ENCODE peak calls at places on chromosomes 6 and 20, in five cellular contexts. One of them, this sample, is unnamed.

GRCh38 chr6:40715501-40716403 is 128.6 kb upstream of the LRFN2 start:
- DNase-seq in NCI-H146: peak
- DNase-seq in MM.1S: no peak
- DNase-seq in kidney: no peak
- DNase-seq in amniotic stem cell: no peak
- DNase-seq in this sample: no peak

GRCh38 chr6:44837741-44838140 is 450.2 kb downstream of the CDC5L start:
- DNase-seq in NCI-H146: no peak
- DNase-seq in MM.1S: no peak
- DNase-seq in kidney: no peak
- DNase-seq in amniotic stem cell: no peak
- DNase-seq in this sample: no peak

GRCh38 chr20:805713-806112 is 27.8 kb upstream of the FAM110A start:
- DNase-seq in NCI-H146: no peak
- DNase-seq in MM.1S: no peak
- DNase-seq in kidney: no peak
- DNase-seq in amniotic stem cell: no peak
- DNase-seq in this sample: no peak

GRCh38 chr6:26472549-26473245 is 14.9 kb downstream of the BTN2A1 start:
- DNase-seq in NCI-H146: no peak
- DNase-seq in MM.1S: no peak
- DNase-seq in kidney: no peak
- DNase-seq in amniotic stem cell: no peak
- DNase-seq in this sample: no peak

GRCh38 chr20:51636123-51636522 is 93.6 kb upstream of the NFATC2 start:
- DNase-seq in NCI-H146: no peak
- DNase-seq in MM.1S: no peak
- DNase-seq in kidney: no peak
- DNase-seq in amniotic stem cell: no peak
- DNase-seq in this sample: no peak

GRCh38 chr20:58408603-58409246 is 19.7 kb downstream of the VAPB start:
- DNase-seq in NCI-H146: no peak
- DNase-seq in MM.1S: no peak
- DNase-seq in kidney: no peak
- DNase-seq in amniotic stem cell: no peak
- DNase-seq in this sample: no peak

GRCh38 chr6:101396552-101397173 is 3.2 kb downstream of the GRIK2 start:
- DNase-seq in NCI-H146: no peak
- DNase-seq in MM.1S: peak
- DNase-seq in kidney: no peak
- DNase-seq in amniotic stem cell: peak
- DNase-seq in this sample: no peak

GRCh38 chr6:71375676-71376075 is 87.1 kb downstream of the OGFRL1 start:
- DNase-seq in NCI-H146: no peak
- DNase-seq in MM.1S: no peak
- DNase-seq in kidney: no peak
- DNase-seq in amniotic stem cell: no peak
- DNase-seq in this sample: no peak

GRCh38 chr20:20448891-20449290 is 81.0 kb downstream of the INSM1 start:
- DNase-seq in NCI-H146: peak
- DNase-seq in MM.1S: no peak
- DNase-seq in kidney: no peak
- DNase-seq in amniotic stem cell: no peak
- DNase-seq in this sample: no peak

GRCh38 chr20:33176101-33176500 is 8.1 kb downstream of the BPIFA2 start:
- DNase-seq in NCI-H146: no peak
- DNase-seq in MM.1S: no peak
- DNase-seq in kidney: no peak
- DNase-seq in amniotic stem cell: no peak
- DNase-seq in this sample: no peak

GRCh38 chr6:85066270-85066669 is 301.9 kb upstream of the TBX18 start:
- DNase-seq in NCI-H146: no peak
- DNase-seq in MM.1S: no peak
- DNase-seq in kidney: no peak
- DNase-seq in amniotic stem cell: no peak
- DNase-seq in this sample: no peak

GRCh38 chr6:42453649-42454427 is 2.1 kb upstream of the TRERF1 start:
- DNase-seq in NCI-H146: peak
- DNase-seq in MM.1S: no peak
- DNase-seq in kidney: peak
- DNase-seq in amniotic stem cell: no peak
- DNase-seq in this sample: no peak

GRCh38 chr20:25496165-25496967 is 88.9 kb downstream of the GINS1 start:
- DNase-seq in NCI-H146: no peak
- DNase-seq in MM.1S: no peak
- DNase-seq in kidney: peak
- DNase-seq in amniotic stem cell: no peak
- DNase-seq in this sample: no peak

GRCh38 chr6:25788305-25788922 is 33.9 kb downstream of the SLC17A4 start:
- DNase-seq in NCI-H146: peak
- DNase-seq in MM.1S: peak
- DNase-seq in kidney: no peak
- DNase-seq in amniotic stem cell: no peak
- DNase-seq in this sample: no peak

GRCh38 chr6:80186082-80186481 is 79.6 kb downstream of the BCKDHB start:
- DNase-seq in NCI-H146: no peak
- DNase-seq in MM.1S: no peak
- DNase-seq in kidney: no peak
- DNase-seq in amniotic stem cell: no peak
- DNase-seq in this sample: no peak

GRCh38 chr6:56764081-56764566 is 121.4 kb upstream of the DST start:
- DNase-seq in NCI-H146: peak
- DNase-seq in MM.1S: peak
- DNase-seq in kidney: no peak
- DNase-seq in amniotic stem cell: no peak
- DNase-seq in this sample: no peak

GRCh38 chr20:41119593-41120561 is 17.5 kb upstream of the PLCG1 start:
- DNase-seq in NCI-H146: no peak
- DNase-seq in MM.1S: no peak
- DNase-seq in kidney: no peak
- DNase-seq in amniotic stem cell: no peak
- DNase-seq in this sample: no peak

GRCh38 chr6:137967689-137968467 is 100.8 kb downstream of the TNFAIP3 start:
- DNase-seq in NCI-H146: no peak
- DNase-seq in MM.1S: peak
- DNase-seq in kidney: no peak
- DNase-seq in amniotic stem cell: no peak
- DNase-seq in this sample: no peak

GRCh38 chr6:138036111-138036510 is 71.1 kb downstream of the PERP start:
- DNase-seq in NCI-H146: peak
- DNase-seq in MM.1S: no peak
- DNase-seq in kidney: no peak
- DNase-seq in amniotic stem cell: no peak
- DNase-seq in this sample: no peak

GRCh38 chr20:37567671-37568588 is 40.3 kb upstream of the BLCAP start:
- DNase-seq in NCI-H146: peak
- DNase-seq in MM.1S: no peak
- DNase-seq in kidney: no peak
- DNase-seq in amniotic stem cell: no peak
- DNase-seq in this sample: no peak

GRCh38 chr20:23623666-23624065 is 14.1 kb downstream of the CST3 start:
- DNase-seq in NCI-H146: no peak
- DNase-seq in MM.1S: no peak
- DNase-seq in kidney: no peak
- DNase-seq in amniotic stem cell: no peak
- DNase-seq in this sample: no peak

GRCh38 chr6:137115653-137116052 is 57.8 kb downstream of the IL22RA2 start:
- DNase-seq in NCI-H146: peak
- DNase-seq in MM.1S: no peak
- DNase-seq in kidney: no peak
- DNase-seq in amniotic stem cell: no peak
- DNase-seq in this sample: no peak

GRCh38 chr20:58112017-58112781 is 116.3 kb downstream of the ANKRD60 start:
- DNase-seq in NCI-H146: no peak
- DNase-seq in MM.1S: no peak
- DNase-seq in kidney: no peak
- DNase-seq in amniotic stem cell: peak
- DNase-seq in this sample: peak

GRCh38 chr20:59205044-59205443 is 41.4 kb downstream of the ZNF831 start:
- DNase-seq in NCI-H146: no peak
- DNase-seq in MM.1S: no peak
- DNase-seq in kidney: no peak
- DNase-seq in amniotic stem cell: no peak
- DNase-seq in this sample: no peak

GRCh38 chr6:85756982-85757381 is 114.3 kb upstream of the SYNCRIP start:
- DNase-seq in NCI-H146: no peak
- DNase-seq in MM.1S: peak
- DNase-seq in kidney: no peak
- DNase-seq in amniotic stem cell: peak
- DNase-seq in this sample: no peak

GRCh38 chr6:150008588-150008987 is 16.7 kb downstream of the RAET1L start:
- DNase-seq in NCI-H146: peak
- DNase-seq in MM.1S: no peak
- DNase-seq in kidney: no peak
- DNase-seq in amniotic stem cell: no peak
- DNase-seq in this sample: no peak